ENCODE peak calls at places on chromosomes 4 and X, in eight cellular contexts. V is body of pancreas, F is IMR-90, L is fibroblast of pulmonary artery, O is A549, U is AG10803, M is left lung, B is pancreas. W is an unnamed sample.

GRCh38 chr4:15162465-15163283 is 160.4 kb downstream of the CPEB2 start:
- DNase-seq in V (no peak), F (peak; percentile 53), L (peak; percentile 64), O (peak; percentile 39), U (peak; percentile 49), M (no peak), B (no peak), W (no peak)

GRCh38 chr4:3225946-3226345 is 23.0 kb upstream of the MSANTD1 start:
- DNase-seq in V (no peak), F (no peak), L (no peak), O (no peak), U (no peak), M (peak; percentile 66), B (no peak), W (no peak)

GRCh38 chr4:77817304-77818076 is 1.7 kb downstream of the CNOT6L start:
- DNase-seq in V (peak; percentile 72), F (no peak), L (peak; percentile 3), O (no peak), U (peak; percentile 1), M (no peak), B (no peak), W (no peak)

GRCh38 chr4:87213425-87213824 is 7.0 kb downstream of the KLHL8 start:
- DNase-seq in V (no peak), F (peak; percentile 49), L (peak; percentile 78), O (no peak), U (peak; percentile 21), M (no peak), B (no peak), W (no peak)

GRCh38 chrX:10519761-10520160 is 100.6 kb downstream of the MID1 start:
- DNase-seq in V (no peak), F (peak; percentile 12), L (peak; percentile 36), O (no peak), U (peak; percentile 79), M (no peak), B (no peak), W (no peak)

GRCh38 chr4:168923526-168924194 is 86.4 kb downstream of the CBR4 start:
- DNase-seq in V (peak; percentile 73), F (peak; percentile 86), L (peak; percentile 91), O (peak; percentile 78), U (peak; percentile 81), M (no peak), B (peak; percentile 35), W (peak; percentile 62)

GRCh38 chr4:74873545-74874295 is 59.2 kb upstream of the PARM1 start:
- DNase-seq in V (no peak), F (no peak), L (peak; percentile 8), O (no peak), U (no peak), M (no peak), B (no peak), W (peak; percentile 26)

GRCh38 chr4:626201-627091 is 1.1 kb downstream of the PDE6B start:
- DNase-seq in V (no peak), F (no peak), L (no peak), O (no peak), U (no peak), M (peak; percentile 59), B (no peak), W (no peak)

GRCh38 chr4:72076562-72076961 is 44.8 kb downstream of the NPFFR2 start:
- DNase-seq in V (no peak), F (no peak), L (peak; percentile 40), O (no peak), U (peak; percentile 1), M (no peak), B (no peak), W (no peak)

GRCh38 chr4:6619466-6620255 is 20.8 kb upstream of the MRFAP1 start:
- DNase-seq in V (no peak), F (no peak), L (no peak), O (no peak), U (no peak), M (no peak), B (no peak), W (no peak)

GRCh38 chrX:38260231-38260630 is 39.6 kb upstream of the SRPX start:
- DNase-seq in V (peak; percentile 6), F (peak; percentile 11), L (peak; percentile 21), O (peak; percentile 49), U (no peak), M (no peak), B (no peak), W (no peak)

GRCh38 chr4:182881928-182882327 is 35.3 kb downstream of the DCTD start:
- DNase-seq in V (peak; percentile 49), F (no peak), L (no peak), O (no peak), U (peak; percentile 4), M (no peak), B (peak; percentile 41), W (peak; percentile 92)

GRCh38 chr4:186037692-186038658 is 31.0 kb upstream of the TLR3 start:
- DNase-seq in V (peak; percentile 81), F (peak; percentile 80), L (peak; percentile 94), O (peak; percentile 77), U (peak; percentile 83), M (no peak), B (no peak), W (peak; percentile 53)

GRCh38 chr4:48033825-48034413 is 17.3 kb downstream of the NIPAL1 start:
- DNase-seq in V (peak; percentile 44), F (peak; percentile 3), L (peak; percentile 39), O (peak; percentile 18), U (no peak), M (no peak), B (no peak), W (peak; percentile 32)

GRCh38 chr4:37837446-37837845 is 11.0 kb downstream of the PGM2 start:
- DNase-seq in V (no peak), F (peak; percentile 80), L (peak; percentile 95), O (no peak), U (peak; percentile 81), M (no peak), B (no peak), W (no peak)

GRCh38 chrX:13078739-13079444 is 34.5 kb upstream of the FAM9C start:
- DNase-seq in V (peak; percentile 65), F (peak; percentile 81), L (peak; percentile 77), O (no peak), U (peak; percentile 84), M (no peak), B (peak; percentile 33), W (no peak)

GRCh38 chrX:131752493-131753198 is 208.8 kb downstream of the OR13H1 start:
- DNase-seq in V (no peak), F (peak; percentile 88), L (no peak), O (peak; percentile 92), U (no peak), M (no peak), B (peak; percentile 71), W (no peak)

DNA sequence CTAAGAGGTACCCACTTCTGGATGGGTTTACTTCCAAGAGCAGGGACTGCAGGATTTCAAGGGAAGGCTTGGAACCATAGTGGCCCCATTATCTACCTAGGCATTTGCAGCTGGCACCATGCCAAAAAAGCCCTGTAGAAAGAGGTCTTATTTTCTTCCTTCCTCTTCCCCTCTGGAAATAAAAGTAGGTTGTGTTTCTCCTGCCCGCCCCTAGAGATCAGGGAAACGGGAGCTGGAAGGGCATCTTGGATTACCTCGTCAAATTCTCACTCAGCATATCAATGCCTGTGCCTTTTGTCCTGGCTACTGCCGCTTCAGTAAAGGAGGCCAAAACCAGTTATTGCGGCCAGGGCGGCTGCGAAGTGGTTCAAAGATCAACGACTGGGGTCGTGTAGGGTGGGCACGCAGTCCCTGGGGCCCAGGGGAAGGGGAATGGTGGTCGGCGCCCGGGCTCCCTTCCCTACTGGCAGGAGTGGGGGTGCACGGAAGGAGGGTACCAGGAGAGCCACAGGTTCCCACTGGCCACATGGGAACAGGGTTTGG is 1.5 kb downstream of the SCD5 start:
- DNase-seq in V (no peak), F (no peak), L (no peak), O (no peak), U (no peak), M (no peak), B (peak; percentile 31), W (peak; percentile 20)
- H3K4me3 ChIP-seq in V (no peak overlapping the region), F (peak overlapping the region; percentile 92), L (peak overlapping the region; percentile 76), O (peak overlapping the region; percentile 91), U (peak overlapping the region; percentile 77), M (peak overlapping the region; percentile 62), B (peak overlapping the region; percentile 66), W (peak overlapping the region; percentile 44)

GRCh38 chrX:52363247-52363883 is 5.5 kb upstream of the XAGE2 start:
- DNase-seq in V (no peak), F (peak; percentile 5), L (no peak), O (peak; percentile 7), U (no peak), M (no peak), B (no peak), W (peak; percentile 46)
- TF ChIP-seq CTCF in V (no peak), F (no peak), L (no peak), O (no peak), U (peak; percentile 22), M (no peak), B (no peak), W (no peak)

GRCh38 chr4:80035336-80035735 is 37.7 kb downstream of the ANTXR2 start:
- DNase-seq in V (peak; percentile 11), F (no peak), L (no peak), O (no peak), U (no peak), M (no peak), B (no peak), W (no peak)

GRCh38 chr4:80036306-80036705 is 36.7 kb downstream of the ANTXR2 start:
- DNase-seq in V (no peak), F (no peak), L (no peak), O (no peak), U (no peak), M (peak; percentile 6), B (no peak), W (no peak)

GRCh38 chr4:80037864-80038263 is 35.2 kb downstream of the ANTXR2 start:
- DNase-seq in V (no peak), F (no peak), L (no peak), O (no peak), U (no peak), M (no peak), B (no peak), W (no peak)

GRCh38 chr4:80033581-80033980 is 39.4 kb downstream of the ANTXR2 start:
- DNase-seq in V (no peak), F (no peak), L (no peak), O (no peak), U (no peak), M (no peak), B (no peak), W (no peak)

GRCh38 chr4:80036949-80037348 is 36.1 kb downstream of the ANTXR2 start:
- DNase-seq in V (no peak), F (peak; percentile 77), L (peak; percentile 96), O (no peak), U (peak; percentile 91), M (no peak), B (no peak), W (no peak)
- H3K4me3 ChIP-seq in V (no peak overlapping the region), F (peak overlapping the region; percentile 0), L (peak overlapping the region; percentile 30), O (no peak overlapping the region), U (peak overlapping the region; percentile 36), M (no peak overlapping the region), B (no peak overlapping the region), W (no peak overlapping the region)

DNA sequence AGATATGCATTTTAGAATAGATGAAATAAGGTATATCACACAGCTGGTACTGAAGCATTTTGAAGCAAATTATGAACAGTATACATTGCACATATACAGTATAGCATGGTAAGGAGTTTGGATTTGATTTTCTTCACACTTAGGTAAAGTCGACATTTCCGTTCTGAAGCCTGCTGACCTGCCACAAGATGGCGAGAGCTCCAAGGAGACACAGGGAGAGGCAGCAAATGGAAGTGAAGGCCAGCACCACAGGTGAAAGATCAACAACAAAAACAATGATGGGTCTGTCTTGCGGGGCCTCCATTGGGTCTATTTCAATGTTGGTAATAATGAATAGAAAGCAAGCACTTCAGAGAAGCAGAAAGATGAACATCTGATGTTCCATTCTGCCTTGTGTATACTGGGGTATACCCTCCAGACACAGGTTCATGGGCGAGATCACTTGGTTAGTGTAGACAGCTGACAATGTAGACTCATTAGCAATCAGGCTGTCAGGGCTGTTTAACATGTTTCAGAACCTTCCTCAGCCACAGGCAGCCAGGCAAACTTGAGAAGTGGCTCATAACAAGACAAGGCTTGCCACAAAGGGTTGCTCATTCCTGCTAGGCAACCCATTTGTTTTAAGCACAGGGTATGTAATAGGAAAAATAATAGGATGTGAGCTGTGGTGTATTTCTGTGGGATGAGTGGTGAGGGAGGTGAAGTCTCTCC is 21.4 kb upstream of the NOX1 start:
- DNase-seq in V (peak; percentile 15), F (peak; percentile 44), L (peak; percentile 57), O (peak; percentile 56), U (peak; percentile 33), M (no peak), B (no peak), W (peak; percentile 2)
- TF ChIP-seq CTCF in V (peak; percentile 14), F (peak; percentile 59), L (peak; percentile 65), O (peak; percentile 66), U (peak; percentile 63), M (peak; percentile 15), B (no peak), W (peak; percentile 17)